ENCODE peak calls at places on chromosomes 7 and 10, in nine cellular contexts. I, R, P, A, F, L, X, J and N are unnamed samples.

GRCh38 chr7:133484135-133484534 is 231.3 kb downstream of the EXOC4 start:
- DNase-seq in R (no peak), A (no peak), F (no peak), I (no peak), P (no peak), J (peak; percentile 60), X (no peak), L (no peak), N (peak; percentile 34)

GRCh38 chr7:32154797-32155196 is 84.6 kb upstream of the PDE1C start:
- DNase-seq in J (no peak), L (no peak), I (no peak), P (peak; percentile 40), F (no peak), R (no peak), A (peak; percentile 13), X (no peak), N (no peak)

GRCh38 chr10:21744223-21744622 is 210.2 kb downstream of the MLLT10 start:
- DNase-seq in X (no peak), I (no peak), F (no peak), L (no peak), R (no peak), J (no peak), A (no peak), P (no peak), N (no peak)

GRCh38 chr10:72337039-72337629 is 17.6 kb downstream of the DNAJB12 start:
- DNase-seq in L (peak; percentile 54), J (peak; percentile 77), X (peak; percentile 35), P (peak; percentile 86), R (peak; percentile 62), F (no peak), A (peak; percentile 92), I (peak; percentile 49), N (peak; percentile 79)

GRCh38 chr7:159125104-159125943 is 19.3 kb downstream of the VIPR2 start:
- DNase-seq in A (no peak), F (no peak), P (no peak), R (no peak), I (no peak), J (no peak), L (no peak), X (no peak), N (no peak)

GRCh38 chr10:110508806-110509544 is 11.3 kb downstream of the DUSP5 start:
- DNase-seq in R (no peak), F (no peak), L (no peak), X (peak; percentile 81), P (no peak), A (no peak), I (no peak), J (no peak), N (no peak)

GRCh38 chr7:84658286-84658685 is 463.7 kb upstream of the SEMA3A start:
- DNase-seq in P (no peak), X (no peak), A (no peak), R (no peak), L (no peak), J (no peak), I (no peak), F (no peak), N (no peak)

GRCh38 chr10:90912176-90912575 is 8.7 kb downstream of the ANKRD1 start:
- DNase-seq in L (no peak), P (no peak), A (no peak), J (no peak), F (no peak), I (no peak), R (no peak), X (peak; percentile 26), N (no peak)

GRCh38 chr10:74825371-74826141 is 844 bp upstream of the KAT6B start:
- DNase-seq in J (no peak), R (no peak), P (peak; percentile 28), X (no peak), I (peak; percentile 56), A (no peak), L (no peak), F (no peak), N (no peak)

GRCh38 chr10:64506963-64507362 is 985.8 kb downstream of the REEP3 start:
- DNase-seq in P (no peak), R (no peak), X (no peak), L (no peak), I (no peak), F (no peak), J (no peak), A (peak; percentile 41), N (no peak)

GRCh38 chr7:101599787-101600186 is 29.3 kb downstream of the MYL10 start:
- DNase-seq in J (no peak), F (no peak), L (no peak), X (no peak), I (no peak), P (no peak), A (no peak), R (no peak), N (no peak)

GRCh38 chr7:17299477-17299991 is 1.1 kb downstream of the AHR start:
- DNase-seq in F (no peak), P (no peak), L (no peak), J (peak; percentile 26), R (no peak), X (peak; percentile 66), I (peak; percentile 6), A (no peak), N (peak; percentile 25)

GRCh38 chr10:3877092-3878000 is 92.3 kb upstream of the KLF6 start:
- DNase-seq in P (no peak), X (no peak), F (no peak), I (no peak), R (no peak), L (no peak), J (no peak), A (no peak), N (no peak)

GRCh38 chr10:131673396-131673795 is 227.4 kb upstream of the PPP2R2D start:
- DNase-seq in X (no peak), J (no peak), R (no peak), L (no peak), I (no peak), P (no peak), F (no peak), A (no peak), N (no peak)

GRCh38 chr10:122189185-122189584 is 81.9 kb upstream of the BTBD16 start:
- DNase-seq in X (no peak), A (no peak), F (no peak), I (no peak), J (no peak), L (no peak), R (no peak), P (no peak), N (no peak)

GRCh38 chr10:31136951-31137885 is 105.6 kb upstream of the ZNF438 start:
- DNase-seq in X (no peak), J (no peak), I (peak; percentile 17), F (no peak), P (no peak), A (no peak), L (no peak), R (no peak), N (no peak)

GRCh38 chr7:24930856-24931255 is 49.1 kb downstream of the OSBPL3 start:
- DNase-seq in F (no peak), L (no peak), A (no peak), X (no peak), J (no peak), R (no peak), I (no peak), P (no peak), N (no peak)

GRCh38 chr10:4941540-4942330 is 21.5 kb upstream of the AKR1C1 start:
- DNase-seq in J (no peak), L (no peak), R (no peak), F (no peak), I (no peak), X (no peak), P (peak; percentile 25), A (no peak), N (no peak)

GRCh38 chr7:30650455-30650854 is 31.8 kb downstream of the CRHR2 start:
- DNase-seq in X (no peak), I (no peak), R (no peak), P (no peak), A (no peak), L (no peak), J (no peak), F (no peak), N (no peak)

GRCh38 chr7:139034855-139035587 is 821 bp downstream of the ZC3HAV1L start:
- DNase-seq in J (peak; percentile 55), R (no peak), P (no peak), X (peak; percentile 33), L (peak; percentile 12), A (peak; percentile 45), F (no peak), I (peak; percentile 8), N (peak; percentile 52)

GRCh38 chr10:23695825-23696420 is 257.0 kb downstream of the OTUD1 start:
- DNase-seq in I (no peak), A (no peak), F (no peak), P (no peak), L (no peak), J (no peak), X (no peak), R (no peak), N (no peak)

GRCh38 chr10:79067241-79068202 is 1.2 kb upstream of the ZMIZ1 start:
- DNase-seq in L (peak; percentile 74), I (peak; percentile 80), X (peak; percentile 67), R (peak; percentile 80), J (peak; percentile 87), F (peak; percentile 78), A (peak; percentile 93), P (peak; percentile 90), N (peak; percentile 88)

GRCh38 chr7:831596-832291 is 532 bp upstream of the SUN1 start:
- DNase-seq in A (peak; percentile 58), X (no peak), R (no peak), J (peak; percentile 32), F (peak; percentile 84), I (no peak), L (no peak), P (no peak), N (peak; percentile 36)

GRCh38 chr7:130381468-130382312 is 1.4 kb downstream of the CPA1 start:
- DNase-seq in J (no peak), R (no peak), F (no peak), X (no peak), P (no peak), I (no peak), A (no peak), L (no peak), N (no peak)

GRCh38 chr10:79378647-79379511 is 31.6 kb downstream of the PPIF start:
- DNase-seq in J (no peak), X (no peak), L (no peak), R (no peak), I (no peak), A (no peak), F (no peak), P (peak; percentile 6), N (peak; percentile 6)

GRCh38 chr7:76372984-76373833 is 14.4 kb upstream of the YWHAG start:
- DNase-seq in X (no peak), R (no peak), J (no peak), F (peak; percentile 30), A (no peak), P (peak; percentile 42), I (no peak), L (no peak), N (no peak)

GRCh38 chr10:45555789-45556188 is 116.8 kb downstream of the ZFAND4 start:
- DNase-seq in I (no peak), L (no peak), F (no peak), P (no peak), A (no peak), J (no peak), X (no peak), R (no peak), N (no peak)

GRCh38 chr7:118368958-118369357 is 144.5 kb downstream of the ANKRD7 start:
- DNase-seq in F (no peak), P (no peak), I (no peak), J (no peak), L (no peak), A (no peak), X (no peak), R (no peak), N (no peak)

GRCh38 chr7:24722386-24723177 is 34.7 kb downstream of the GSDME start:
- DNase-seq in L (no peak), J (no peak), A (peak; percentile 22), F (no peak), I (no peak), R (no peak), P (peak; percentile 40), X (no peak), N (no peak)

GRCh38 chr7:95772771-95773581 is 622 bp downstream of the DYNC1I1 start:
- DNase-seq in J (no peak), R (peak; percentile 38), A (no peak), X (peak; percentile 59), L (no peak), F (no peak), I (no peak), P (no peak), N (no peak)

GRCh38 chr10:102241037-102241443 is 272 bp downstream of the PITX3 start:
- DNase-seq in L (peak; percentile 10), J (no peak), I (no peak), A (no peak), R (no peak), X (no peak), F (no peak), P (no peak), N (no peak)